ENCODE peak calls at places on chromosome 9, in eight cellular contexts. One of them, this sample, is unnamed.

GRCh38 chr9:82911997-82912396 is 150.9 kb downstream of the RASEF start:
- DNase-seq in effector memory CD4-positive, alpha-beta T cell: no peak
- DNase-seq in transverse colon: no peak
- DNase-seq in CD8-positive, alpha-beta T cell: no peak
- DNase-seq in adipocyte: no peak
- DNase-seq in fibroblast of lung: no peak
- DNase-seq in psoas muscle: no peak
- DNase-seq in WERI-Rb-1: no peak
- DNase-seq in this sample: no peak

GRCh38 chr9:36847781-36848673 is 186.0 kb downstream of the PAX5 start:
- DNase-seq in WERI-Rb-1: no peak
- DNase-seq in fibroblast of lung: peak; percentile 22
- DNase-seq in CD8-positive, alpha-beta T cell: no peak
- DNase-seq in psoas muscle: no peak
- DNase-seq in effector memory CD4-positive, alpha-beta T cell: no peak
- DNase-seq in adipocyte: no peak
- DNase-seq in transverse colon: no peak
- DNase-seq in this sample: no peak

GRCh38 chr9:70778568-70778967 is 342.9 kb downstream of the TRPM3 start:
- DNase-seq in fibroblast of lung: no peak
- DNase-seq in CD8-positive, alpha-beta T cell: no peak
- DNase-seq in transverse colon: no peak
- DNase-seq in effector memory CD4-positive, alpha-beta T cell: no peak
- DNase-seq in psoas muscle: no peak
- DNase-seq in adipocyte: no peak
- DNase-seq in WERI-Rb-1: no peak
- DNase-seq in this sample: no peak

GRCh38 chr9:75027187-75028107 is 646 bp downstream of the CARNMT1 start:
- DNase-seq in transverse colon: peak; percentile 79
- DNase-seq in psoas muscle: peak; percentile 77
- DNase-seq in CD8-positive, alpha-beta T cell: no peak
- DNase-seq in WERI-Rb-1: peak; percentile 91
- DNase-seq in fibroblast of lung: peak; percentile 44
- DNase-seq in effector memory CD4-positive, alpha-beta T cell: peak; percentile 37
- DNase-seq in adipocyte: peak; percentile 73
- DNase-seq in this sample: peak; percentile 64

GRCh38 chr9:102587231-102587630 is 407.9 kb upstream of the CYLC2 start:
- DNase-seq in adipocyte: no peak
- DNase-seq in fibroblast of lung: no peak
- DNase-seq in effector memory CD4-positive, alpha-beta T cell: no peak
- DNase-seq in CD8-positive, alpha-beta T cell: no peak
- DNase-seq in psoas muscle: no peak
- DNase-seq in transverse colon: no peak
- DNase-seq in WERI-Rb-1: no peak
- DNase-seq in this sample: no peak

GRCh38 chr9:126128494-126129142 is 198.0 kb upstream of the MVB12B start:
- DNase-seq in psoas muscle: no peak
- DNase-seq in effector memory CD4-positive, alpha-beta T cell: no peak
- DNase-seq in fibroblast of lung: no peak
- DNase-seq in adipocyte: no peak
- DNase-seq in transverse colon: no peak
- DNase-seq in CD8-positive, alpha-beta T cell: no peak
- DNase-seq in WERI-Rb-1: no peak
- DNase-seq in this sample: no peak

GRCh38 chr9:34271618-34272017 is 57.5 kb downstream of the KIF24 start:
- DNase-seq in fibroblast of lung: peak; percentile 11
- DNase-seq in effector memory CD4-positive, alpha-beta T cell: no peak
- DNase-seq in CD8-positive, alpha-beta T cell: no peak
- DNase-seq in psoas muscle: no peak
- DNase-seq in transverse colon: no peak
- DNase-seq in WERI-Rb-1: no peak
- DNase-seq in adipocyte: no peak
- DNase-seq in this sample: no peak

GRCh38 chr9:101727621-101728524 is 10.6 kb downstream of the GRIN3A start:
- DNase-seq in adipocyte: peak; percentile 40
- DNase-seq in effector memory CD4-positive, alpha-beta T cell: no peak
- DNase-seq in psoas muscle: no peak
- DNase-seq in CD8-positive, alpha-beta T cell: no peak
- DNase-seq in WERI-Rb-1: peak; percentile 49
- DNase-seq in fibroblast of lung: no peak
- DNase-seq in transverse colon: peak; percentile 21
- DNase-seq in this sample: no peak

GRCh38 chr9:17462869-17463464 is 115.9 kb upstream of the SH3GL2 start:
- DNase-seq in transverse colon: peak; percentile 14
- DNase-seq in WERI-Rb-1: peak; percentile 17
- DNase-seq in fibroblast of lung: peak; percentile 48
- DNase-seq in effector memory CD4-positive, alpha-beta T cell: no peak
- DNase-seq in adipocyte: peak; percentile 89
- DNase-seq in psoas muscle: no peak
- DNase-seq in CD8-positive, alpha-beta T cell: no peak
- DNase-seq in this sample: no peak

GRCh38 chr9:136538599-136539426 is 7.0 kb downstream of the NOTCH1 start:
- DNase-seq in effector memory CD4-positive, alpha-beta T cell: peak; percentile 56
- DNase-seq in transverse colon: peak; percentile 62
- DNase-seq in adipocyte: no peak
- DNase-seq in psoas muscle: no peak
- DNase-seq in fibroblast of lung: no peak
- DNase-seq in WERI-Rb-1: no peak
- DNase-seq in CD8-positive, alpha-beta T cell: no peak
- DNase-seq in this sample: no peak

GRCh38 chr9:115411516-115411915 is 293.6 kb upstream of the TNC start:
- DNase-seq in psoas muscle: no peak
- DNase-seq in transverse colon: no peak
- DNase-seq in CD8-positive, alpha-beta T cell: no peak
- DNase-seq in effector memory CD4-positive, alpha-beta T cell: no peak
- DNase-seq in WERI-Rb-1: no peak
- DNase-seq in fibroblast of lung: peak; percentile 79
- DNase-seq in adipocyte: no peak
- DNase-seq in this sample: no peak

GRCh38 chr9:94946256-94946655 is 219.8 kb downstream of the AOPEP start:
- DNase-seq in psoas muscle: no peak
- DNase-seq in WERI-Rb-1: no peak
- DNase-seq in transverse colon: no peak
- DNase-seq in effector memory CD4-positive, alpha-beta T cell: no peak
- DNase-seq in fibroblast of lung: no peak
- DNase-seq in CD8-positive, alpha-beta T cell: no peak
- DNase-seq in adipocyte: no peak
- DNase-seq in this sample: no peak

GRCh38 chr9:94948567-94949235 is 222.2 kb downstream of the AOPEP start:
- DNase-seq in WERI-Rb-1: no peak
- DNase-seq in fibroblast of lung: peak; percentile 68
- DNase-seq in transverse colon: no peak
- DNase-seq in CD8-positive, alpha-beta T cell: no peak
- DNase-seq in effector memory CD4-positive, alpha-beta T cell: no peak
- DNase-seq in psoas muscle: no peak
- DNase-seq in adipocyte: no peak
- DNase-seq in this sample: peak; percentile 30

GRCh38 chr9:94945191-94946144 is 219.0 kb downstream of the AOPEP start:
- DNase-seq in transverse colon: peak; percentile 39
- DNase-seq in psoas muscle: peak; percentile 60
- DNase-seq in CD8-positive, alpha-beta T cell: no peak
- DNase-seq in fibroblast of lung: peak; percentile 95
- DNase-seq in effector memory CD4-positive, alpha-beta T cell: no peak
- DNase-seq in adipocyte: peak; percentile 89
- DNase-seq in WERI-Rb-1: peak; percentile 72
- DNase-seq in this sample: peak; percentile 86

GRCh38 chr9:94941211-94941875 is 214.8 kb downstream of the AOPEP start:
- DNase-seq in effector memory CD4-positive, alpha-beta T cell: no peak
- DNase-seq in fibroblast of lung: peak; percentile 47
- DNase-seq in psoas muscle: no peak
- DNase-seq in CD8-positive, alpha-beta T cell: no peak
- DNase-seq in WERI-Rb-1: no peak
- DNase-seq in adipocyte: no peak
- DNase-seq in transverse colon: peak; percentile 51
- DNase-seq in this sample: no peak

GRCh38 chr9:94944623-94945022 is 218.1 kb downstream of the AOPEP start:
- DNase-seq in effector memory CD4-positive, alpha-beta T cell: no peak
- DNase-seq in transverse colon: no peak
- DNase-seq in WERI-Rb-1: no peak
- DNase-seq in psoas muscle: no peak
- DNase-seq in fibroblast of lung: no peak
- DNase-seq in CD8-positive, alpha-beta T cell: no peak
- DNase-seq in adipocyte: peak; percentile 26
- DNase-seq in this sample: no peak
- H3K9me3 ChIP-seq in effector memory CD4-positive, alpha-beta T cell: no peaks in the 10 kb centered on the region
- H3K9me3 ChIP-seq in transverse colon: no peaks in the 10 kb centered on the region
- H3K9me3 ChIP-seq in WERI-Rb-1: no peaks in the 10 kb centered on the region
- H3K9me3 ChIP-seq in psoas muscle: no peaks in the 10 kb centered on the region
- H3K9me3 ChIP-seq in fibroblast of lung: no peaks in the 10 kb centered on the region
- H3K9me3 ChIP-seq in CD8-positive, alpha-beta T cell: no peaks in the 10 kb centered on the region
- H3K9me3 ChIP-seq in adipocyte: no peaks in the 10 kb centered on the region
- H3K9me3 ChIP-seq in this sample: no peaks in the 10 kb centered on the region

GRCh38 chr9:76896035-76896434 is 9.9 kb downstream of the PRUNE2 start:
- DNase-seq in psoas muscle: no peak
- DNase-seq in effector memory CD4-positive, alpha-beta T cell: no peak
- DNase-seq in transverse colon: no peak
- DNase-seq in adipocyte: no peak
- DNase-seq in WERI-Rb-1: no peak
- DNase-seq in fibroblast of lung: no peak
- DNase-seq in CD8-positive, alpha-beta T cell: no peak
- DNase-seq in this sample: no peak

GRCh38 chr9:76891874-76892273 is 14.0 kb downstream of the PRUNE2 start:
- DNase-seq in effector memory CD4-positive, alpha-beta T cell: no peak
- DNase-seq in fibroblast of lung: no peak
- DNase-seq in transverse colon: no peak
- DNase-seq in psoas muscle: no peak
- DNase-seq in WERI-Rb-1: no peak
- DNase-seq in adipocyte: no peak
- DNase-seq in CD8-positive, alpha-beta T cell: no peak
- DNase-seq in this sample: no peak

GRCh38 chr9:76895186-76895585 is 10.7 kb downstream of the PRUNE2 start:
- DNase-seq in effector memory CD4-positive, alpha-beta T cell: no peak
- DNase-seq in transverse colon: no peak
- DNase-seq in psoas muscle: no peak
- DNase-seq in WERI-Rb-1: no peak
- DNase-seq in fibroblast of lung: peak; percentile 30
- DNase-seq in CD8-positive, alpha-beta T cell: no peak
- DNase-seq in adipocyte: no peak
- DNase-seq in this sample: no peak

GRCh38 chr9:76893395-76893932 is 12.4 kb downstream of the PRUNE2 start:
- DNase-seq in CD8-positive, alpha-beta T cell: no peak
- DNase-seq in adipocyte: no peak
- DNase-seq in effector memory CD4-positive, alpha-beta T cell: no peak
- DNase-seq in transverse colon: no peak
- DNase-seq in psoas muscle: peak; percentile 22
- DNase-seq in fibroblast of lung: peak; percentile 46
- DNase-seq in WERI-Rb-1: no peak
- DNase-seq in this sample: peak; percentile 63

GRCh38 chr9:76894198-76894597 is 11.7 kb downstream of the PRUNE2 start:
- DNase-seq in CD8-positive, alpha-beta T cell: no peak
- DNase-seq in WERI-Rb-1: no peak
- DNase-seq in adipocyte: no peak
- DNase-seq in effector memory CD4-positive, alpha-beta T cell: no peak
- DNase-seq in fibroblast of lung: no peak
- DNase-seq in transverse colon: no peak
- DNase-seq in psoas muscle: no peak
- DNase-seq in this sample: no peak
- H3K27me3 ChIP-seq in CD8-positive, alpha-beta T cell: no peaks in the 10 kb centered on the region
- H3K27me3 ChIP-seq in WERI-Rb-1: no peaks in the 10 kb centered on the region
- H3K27me3 ChIP-seq in adipocyte: no peaks in the 10 kb centered on the region
- H3K27me3 ChIP-seq in effector memory CD4-positive, alpha-beta T cell: no peaks in the 10 kb centered on the region
- H3K27me3 ChIP-seq in fibroblast of lung: no peaks in the 10 kb centered on the region
- H3K27me3 ChIP-seq in transverse colon: no peaks in the 10 kb centered on the region
- H3K27me3 ChIP-seq in psoas muscle: no peaks in the 10 kb centered on the region
- H3K27me3 ChIP-seq in this sample: no peaks in the 10 kb centered on the region

GRCh38 chr9:131396626-131397025 is 2.7 kb downstream of the PRRC2B start:
- DNase-seq in effector memory CD4-positive, alpha-beta T cell: no peak
- DNase-seq in adipocyte: no peak
- DNase-seq in CD8-positive, alpha-beta T cell: no peak
- DNase-seq in WERI-Rb-1: no peak
- DNase-seq in psoas muscle: no peak
- DNase-seq in transverse colon: no peak
- DNase-seq in fibroblast of lung: no peak
- DNase-seq in this sample: no peak

GRCh38 chr9:131395745-131396479 is 2.0 kb downstream of the PRRC2B start:
- DNase-seq in WERI-Rb-1: no peak
- DNase-seq in transverse colon: no peak
- DNase-seq in adipocyte: no peak
- DNase-seq in psoas muscle: no peak
- DNase-seq in CD8-positive, alpha-beta T cell: no peak
- DNase-seq in effector memory CD4-positive, alpha-beta T cell: no peak
- DNase-seq in fibroblast of lung: no peak
- DNase-seq in this sample: no peak

GRCh38 chr9:131397100-131397790 is 3.4 kb downstream of the PRRC2B start:
- DNase-seq in CD8-positive, alpha-beta T cell: no peak
- DNase-seq in transverse colon: no peak
- DNase-seq in adipocyte: peak; percentile 48
- DNase-seq in effector memory CD4-positive, alpha-beta T cell: no peak
- DNase-seq in psoas muscle: no peak
- DNase-seq in fibroblast of lung: peak; percentile 70
- DNase-seq in WERI-Rb-1: no peak
- DNase-seq in this sample: no peak

GRCh38 chr9:131399972-131400371 is 6.1 kb downstream of the PRRC2B start:
- DNase-seq in fibroblast of lung: no peak
- DNase-seq in CD8-positive, alpha-beta T cell: no peak
- DNase-seq in adipocyte: no peak
- DNase-seq in transverse colon: no peak
- DNase-seq in WERI-Rb-1: no peak
- DNase-seq in effector memory CD4-positive, alpha-beta T cell: no peak
- DNase-seq in psoas muscle: no peak
- DNase-seq in this sample: no peak

GRCh38 chr9:131398204-131398603 is 4.3 kb downstream of the PRRC2B start:
- DNase-seq in psoas muscle: no peak
- DNase-seq in fibroblast of lung: peak; percentile 71
- DNase-seq in WERI-Rb-1: no peak
- DNase-seq in adipocyte: no peak
- DNase-seq in effector memory CD4-positive, alpha-beta T cell: peak; percentile 57
- DNase-seq in CD8-positive, alpha-beta T cell: peak; percentile 34
- DNase-seq in transverse colon: peak; percentile 45
- DNase-seq in this sample: no peak
- H3K4me3 ChIP-seq in psoas muscle: peak overlapping the region; percentile 2
- H3K4me3 ChIP-seq in fibroblast of lung: no peak overlapping the region
- H3K4me3 ChIP-seq in WERI-Rb-1: no peak overlapping the region
- H3K4me3 ChIP-seq in adipocyte: peak overlapping the region; percentile 88
- H3K4me3 ChIP-seq in effector memory CD4-positive, alpha-beta T cell: peak overlapping the region; percentile 8
- H3K4me3 ChIP-seq in CD8-positive, alpha-beta T cell: peak overlapping the region; percentile 2
- H3K4me3 ChIP-seq in transverse colon: no peak overlapping the region
- H3K4me3 ChIP-seq in this sample: no peak overlapping the region

GRCh38 chr9:93276973-93277372 is 93.0 kb downstream of the WNK2 start:
- DNase-seq in CD8-positive, alpha-beta T cell: no peak
- DNase-seq in transverse colon: peak; percentile 17
- DNase-seq in adipocyte: no peak
- DNase-seq in WERI-Rb-1: no peak
- DNase-seq in psoas muscle: no peak
- DNase-seq in effector memory CD4-positive, alpha-beta T cell: no peak
- DNase-seq in fibroblast of lung: no peak
- DNase-seq in this sample: no peak

GRCh38 chr9:93280661-93281259 is 96.8 kb downstream of the WNK2 start:
- DNase-seq in WERI-Rb-1: no peak
- DNase-seq in effector memory CD4-positive, alpha-beta T cell: no peak
- DNase-seq in CD8-positive, alpha-beta T cell: no peak
- DNase-seq in fibroblast of lung: no peak
- DNase-seq in transverse colon: no peak
- DNase-seq in psoas muscle: no peak
- DNase-seq in adipocyte: no peak
- DNase-seq in this sample: no peak

DNA sequence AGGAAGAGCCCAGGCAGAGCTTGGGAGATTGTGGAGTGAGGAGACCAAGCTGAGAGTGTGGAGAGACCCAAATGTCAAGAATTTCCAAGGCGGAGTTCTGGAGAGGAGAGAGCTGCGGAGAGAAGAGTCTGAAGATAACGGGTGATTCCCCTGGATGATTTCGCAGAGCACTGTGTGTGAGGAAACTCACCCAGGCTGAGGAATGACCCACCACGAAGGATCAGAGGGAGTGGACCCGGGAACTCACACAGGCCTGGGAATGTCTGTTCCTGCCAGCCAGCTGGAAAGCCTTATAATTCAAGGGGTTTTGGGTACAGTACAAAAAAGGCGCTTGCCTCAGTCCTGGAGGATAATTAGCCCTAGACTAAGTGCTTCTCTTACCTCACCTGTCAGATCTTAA is 94.2 kb downstream of the WNK2 start:
- DNase-seq in fibroblast of lung: no peak
- DNase-seq in effector memory CD4-positive, alpha-beta T cell: no peak
- DNase-seq in adipocyte: no peak
- DNase-seq in psoas muscle: no peak
- DNase-seq in WERI-Rb-1: no peak
- DNase-seq in transverse colon: no peak
- DNase-seq in CD8-positive, alpha-beta T cell: no peak
- DNase-seq in this sample: no peak
- H3K9me3 ChIP-seq in fibroblast of lung: no peaks in the 10 kb centered on the region
- H3K9me3 ChIP-seq in effector memory CD4-positive, alpha-beta T cell: no peaks in the 10 kb centered on the region
- H3K9me3 ChIP-seq in adipocyte: peaks cover 8% of the 10 kb centered on the region
- H3K9me3 ChIP-seq in psoas muscle: no peaks in the 10 kb centered on the region
- H3K9me3 ChIP-seq in WERI-Rb-1: no peaks in the 10 kb centered on the region
- H3K9me3 ChIP-seq in transverse colon: no peaks in the 10 kb centered on the region
- H3K9me3 ChIP-seq in CD8-positive, alpha-beta T cell: no peaks in the 10 kb centered on the region
- H3K9me3 ChIP-seq in this sample: no peaks in the 10 kb centered on the region

This sample was measured in MG63.